ENCODE peak calls at places on chromosomes 7 and 10, in four cellular contexts. One of them, this sample, is unnamed.

GRCh38 chr7:148986737-148987009 is 41.6 kb downstream of the PDIA4 start:
- DNase-seq in A549: no peak
- DNase-seq in GM12878: no peak
- DNase-seq in HepG2: no peak
- DNase-seq in this sample: no peak

GRCh38 chr10:80153460-80153859 is 20.9 kb downstream of the PLAC9 start:
- DNase-seq in A549: no peak
- DNase-seq in GM12878: no peak
- DNase-seq in HepG2: no peak
- DNase-seq in this sample: no peak

GRCh38 chr7:70568674-70569334 is 563.1 kb upstream of the GALNT17 start:
- DNase-seq in A549: no peak
- DNase-seq in GM12878: no peak
- DNase-seq in HepG2: no peak
- DNase-seq in this sample: no peak

GRCh38 chr7:29194206-29194593 is 375 bp upstream of the CHN2 start:
- DNase-seq in A549: no peak
- DNase-seq in GM12878: no peak
- DNase-seq in HepG2: no peak
- DNase-seq in this sample: no peak

GRCh38 chr7:34073676-34074075 is 168.3 kb downstream of the BMPER start:
- DNase-seq in A549: no peak
- DNase-seq in GM12878: no peak
- DNase-seq in HepG2: no peak
- DNase-seq in this sample: no peak

GRCh38 chr10:103168436-103168835 is 24.6 kb downstream of the NT5C2 start:
- DNase-seq in A549: no peak
- DNase-seq in GM12878: no peak
- DNase-seq in HepG2: no peak
- DNase-seq in this sample: no peak

GRCh38 chr7:33062023-33062781 is at the start of gene NT5C3A:
- DNase-seq in A549: peak
- DNase-seq in GM12878: no peak
- DNase-seq in HepG2: no peak
- DNase-seq in this sample: peak

GRCh38 chr10:61784354-61785131 is 117.0 kb upstream of the ARID5B start:
- DNase-seq in A549: no peak
- DNase-seq in GM12878: no peak
- DNase-seq in HepG2: no peak
- DNase-seq in this sample: no peak

GRCh38 chr10:52215745-52216361 is 98.2 kb upstream of the DKK1 start:
- DNase-seq in A549: peak
- DNase-seq in GM12878: peak
- DNase-seq in HepG2: peak
- DNase-seq in this sample: peak

GRCh38 chr7:13921062-13921461 is 68.4 kb downstream of the ETV1 start:
- DNase-seq in A549: no peak
- DNase-seq in GM12878: no peak
- DNase-seq in HepG2: no peak
- DNase-seq in this sample: no peak

GRCh38 chr7:77360104-77360503 is 56.0 kb downstream of the GSAP start:
- DNase-seq in A549: no peak
- DNase-seq in GM12878: no peak
- DNase-seq in HepG2: peak
- DNase-seq in this sample: no peak

GRCh38 chr10:124150807-124151417 is 57.5 kb upstream of the CHST15 start:
- DNase-seq in A549: no peak
- DNase-seq in GM12878: no peak
- DNase-seq in HepG2: no peak
- DNase-seq in this sample: no peak

GRCh38 chr7:108528183-108528712 is 2.3 kb upstream of the PNPLA8 start:
- DNase-seq in A549: no peak
- DNase-seq in GM12878: no peak
- DNase-seq in HepG2: no peak
- DNase-seq in this sample: no peak

GRCh38 chr7:19107392-19108147 is 9.9 kb downstream of the TWIST1 start:
- DNase-seq in A549: no peak
- DNase-seq in GM12878: no peak
- DNase-seq in HepG2: no peak
- DNase-seq in this sample: peak

GRCh38 chr10:42937649-42938180 is 139.2 kb upstream of the RET start:
- DNase-seq in A549: no peak
- DNase-seq in GM12878: no peak
- DNase-seq in HepG2: no peak
- DNase-seq in this sample: no peak

GRCh38 chr7:79454325-79454960 is 976 bp upstream of the MAGI2 start:
- DNase-seq in A549: no peak
- DNase-seq in GM12878: no peak
- DNase-seq in HepG2: no peak
- DNase-seq in this sample: no peak

GRCh38 chr7:114070246-114070645 is 151.4 kb upstream of the PPP1R3A start:
- DNase-seq in A549: no peak
- DNase-seq in GM12878: no peak
- DNase-seq in HepG2: no peak
- DNase-seq in this sample: peak

DNA sequence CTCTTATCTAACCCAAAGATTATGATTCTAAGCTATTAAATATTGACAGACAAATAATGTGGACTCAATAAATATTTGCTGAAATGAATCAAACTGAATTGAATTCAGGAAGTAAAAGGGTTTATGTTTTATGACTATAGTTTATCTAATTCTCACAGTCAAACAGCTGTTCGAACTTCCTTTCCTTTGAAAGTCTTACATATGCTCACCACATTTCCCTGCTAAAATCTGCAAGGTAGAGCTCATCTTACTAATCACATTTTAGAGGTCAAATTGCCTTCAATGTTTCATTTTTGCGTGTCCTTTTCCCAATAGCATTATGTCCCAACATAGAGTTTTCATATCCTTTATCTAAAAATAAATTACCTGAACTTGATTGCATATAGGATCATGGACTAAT is 154.9 kb upstream of the PPP1R3A start:
- DNase-seq in A549: no peak
- DNase-seq in GM12878: no peak
- DNase-seq in HepG2: no peak
- DNase-seq in this sample: no peak
- H3K4me3 ChIP-seq in A549: no peak
- H3K4me3 ChIP-seq in GM12878: no peak
- H3K4me3 ChIP-seq in HepG2: no peak
- H3K4me3 ChIP-seq in this sample: no peak

DNA sequence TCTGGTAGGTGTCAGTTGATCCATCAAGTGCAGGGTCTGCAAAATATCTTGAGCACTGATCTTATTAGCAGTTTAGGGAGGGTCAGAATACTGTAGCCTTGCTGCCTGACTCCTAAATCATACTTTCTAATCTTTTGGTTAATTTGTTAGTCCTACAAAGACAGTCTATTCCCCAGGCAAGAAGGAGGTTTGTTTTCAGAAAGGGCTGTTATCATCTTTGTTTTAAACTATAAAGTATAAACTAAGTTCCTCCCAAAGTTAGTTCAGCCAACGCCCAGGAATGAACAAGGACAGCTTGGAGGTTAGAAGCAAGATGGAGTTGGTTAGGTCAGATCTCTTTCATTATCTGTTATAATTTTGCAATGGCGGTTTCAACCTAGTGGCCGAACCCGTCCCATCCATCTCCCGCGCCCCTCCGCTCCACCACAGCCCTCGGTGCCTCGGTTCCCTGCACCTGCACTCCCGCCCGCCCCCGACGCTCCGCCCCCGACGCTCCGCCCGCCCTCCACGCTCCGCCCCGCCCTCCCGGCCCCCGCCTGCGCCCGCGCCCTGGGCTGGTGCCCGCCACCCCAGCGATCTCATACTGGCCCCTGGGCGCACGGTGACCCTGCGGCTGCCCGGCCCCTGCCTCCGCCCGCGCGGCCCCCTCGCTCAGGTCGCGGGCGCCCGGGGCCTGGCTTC is at the start of gene ADCK2:
- DNase-seq in A549: peak
- DNase-seq in GM12878: no peak
- DNase-seq in HepG2: no peak
- DNase-seq in this sample: peak
- TF ChIP-seq MYC in A549: no peak
- TF ChIP-seq MYC in GM12878: no peak
- TF ChIP-seq MYC in HepG2: no peak
- TF ChIP-seq MYC in this sample: no peak

GRCh38 chr10:74244807-74245206 is 93.8 kb downstream of the ADK start:
- DNase-seq in A549: no peak
- DNase-seq in GM12878: no peak
- DNase-seq in HepG2: no peak
- DNase-seq in this sample: no peak

GRCh38 chr10:74243067-74243466 is 92.0 kb downstream of the ADK start:
- DNase-seq in A549: no peak
- DNase-seq in GM12878: no peak
- DNase-seq in HepG2: no peak
- DNase-seq in this sample: no peak

GRCh38 chr10:74246495-74246894 is 95.5 kb downstream of the ADK start:
- DNase-seq in A549: no peak
- DNase-seq in GM12878: no peak
- DNase-seq in HepG2: no peak
- DNase-seq in this sample: no peak

GRCh38 chr10:74249865-74250264 is 98.8 kb downstream of the ADK start:
- DNase-seq in A549: no peak
- DNase-seq in GM12878: no peak
- DNase-seq in HepG2: no peak
- DNase-seq in this sample: no peak

GRCh38 chr10:74244097-74244685 is 93.2 kb downstream of the ADK start:
- DNase-seq in A549: no peak
- DNase-seq in GM12878: no peak
- DNase-seq in HepG2: peak
- DNase-seq in this sample: peak
- TF ChIP-seq CTCF in A549: peak
- TF ChIP-seq CTCF in GM12878: peak
- TF ChIP-seq CTCF in HepG2: peak
- TF ChIP-seq CTCF in this sample: peak

GRCh38 chr10:10871312-10871711 is 146.4 kb upstream of the CELF2 start:
- DNase-seq in A549: no peak
- DNase-seq in GM12878: no peak
- DNase-seq in HepG2: no peak
- DNase-seq in this sample: no peak
- H3K4me3 ChIP-seq in A549: no peak
- H3K4me3 ChIP-seq in GM12878: no peak
- H3K4me3 ChIP-seq in HepG2: no peak
- H3K4me3 ChIP-seq in this sample: no peak

This sample was measured in NB4.